ENCODE peak calls at places on chromosomes 13 and 19, in seven cellular contexts. T is heart left ventricle, D is astrocyte of the hippocampus, A is SHP77 treated with DMSO at 0.1 percent for 48 hours, K is stromal cell of bone marrow, M is gastrocnemius medialis, G is NCI-H1092 treated with DMSO at 0.1 percent for 48 hours. L is an unnamed sample.

GRCh38 chr13:75123428-75123827 is 358.5 kb downstream of the TBC1D4 start:
- DNase-seq in G (no peak), M (no peak), D (no peak), T (no peak), A (no peak), K (no peak), L (no peak)

GRCh38 chr13:20702530-20702929 is 969 bp upstream of the IL17D start:
- DNase-seq in T (no peak), K (no peak), M (no peak), D (peak), G (no peak), A (no peak), L (no peak)

GRCh38 chr13:28983661-28984060 is 163.5 kb downstream of the MTUS2 start:
- DNase-seq in G (no peak), M (no peak), D (no peak), T (no peak), K (no peak), A (no peak), L (no peak)

GRCh38 chr19:3397266-3398022 is 31.1 kb downstream of the NFIC start:
- DNase-seq in A (no peak), T (no peak), D (no peak), M (no peak), G (no peak), K (no peak), L (no peak)

GRCh38 chr19:43464089-43464775 is 1.2 kb downstream of the LYPD3 start:
- DNase-seq in G (no peak), A (no peak), K (no peak), D (no peak), T (peak), M (peak), L (peak)

GRCh38 chr13:86741762-86742285 is 929.3 kb upstream of the SLITRK5 start:
- DNase-seq in G (no peak), M (no peak), K (no peak), A (no peak), T (no peak), D (no peak), L (no peak)

GRCh38 chr19:51698296-51698695 is 5.2 kb downstream of the SPACA6 start:
- DNase-seq in T (no peak), G (no peak), M (no peak), A (no peak), D (no peak), K (no peak), L (no peak)

GRCh38 chr13:94063096-94063495 is 416.4 kb downstream of the DCT start:
- DNase-seq in G (no peak), T (no peak), M (no peak), K (no peak), A (no peak), D (peak), L (no peak)

GRCh38 chr13:112601351-112601750 is 13.4 kb upstream of the TUBGCP3 start:
- DNase-seq in A (no peak), K (no peak), G (no peak), D (no peak), T (no peak), M (no peak), L (no peak)

GRCh38 chr13:37144661-37145060 is 39.2 kb upstream of the CSNK1A1L start:
- DNase-seq in M (no peak), G (no peak), K (peak), A (no peak), T (no peak), D (peak), L (no peak)

GRCh38 chr13:46552302-46552680 is 679 bp upstream of the LRCH1 start:
- DNase-seq in M (no peak), G (no peak), D (no peak), A (no peak), K (no peak), T (no peak), L (no peak)

GRCh38 chr19:17302391-17303166 is 646 bp downstream of the ABHD8 start:
- DNase-seq in G (no peak), K (no peak), M (no peak), A (no peak), D (no peak), T (no peak), L (no peak)

GRCh38 chr13:107864543-107865460 is 350.5 kb downstream of the LIG4 start:
- DNase-seq in M (no peak), T (no peak), D (peak), A (peak), K (peak), G (peak), L (no peak)

GRCh38 chr13:29924951-29925350 is 74.5 kb upstream of the UBL3 start:
- DNase-seq in A (no peak), D (no peak), K (no peak), M (no peak), G (no peak), T (no peak), L (no peak)

GRCh38 chr19:18487576-18488402 is 34.1 kb downstream of the ELL start:
- DNase-seq in A (no peak), G (no peak), T (no peak), M (no peak), K (no peak), D (no peak), L (no peak)

GRCh38 chr13:64928704-64929499 is 2301.2 kb downstream of the PCDH9 start:
- DNase-seq in K (peak), T (no peak), M (no peak), D (peak), G (no peak), A (no peak), L (no peak)

GRCh38 chr13:33126909-33127607 is 110.8 kb downstream of the KL start:
- DNase-seq in G (no peak), T (peak), A (no peak), M (peak), D (no peak), K (no peak), L (no peak)

GRCh38 chr19:53655042-53655665 is 23.4 kb downstream of the DPRX start:
- DNase-seq in A (no peak), G (no peak), K (no peak), D (no peak), T (no peak), M (no peak), L (no peak)

GRCh38 chr19:49887653-49888477 is 8.8 kb downstream of the IL4I1 start:
- DNase-seq in A (no peak), G (no peak), K (no peak), T (no peak), M (no peak), D (no peak), L (no peak)

GRCh38 chr13:101916108-101916757 is 463.8 kb downstream of the ITGBL1 start:
- DNase-seq in M (no peak), A (peak), K (no peak), G (peak), T (peak), D (peak), L (peak)

GRCh38 chr13:113109151-113110047 is 3.8 kb downstream of the F7 start:
- DNase-seq in G (no peak), T (no peak), A (no peak), K (no peak), D (no peak), M (no peak), L (no peak)

GRCh38 chr13:83281666-83282065 is 600.6 kb downstream of the SLITRK1 start:
- DNase-seq in A (no peak), M (no peak), T (no peak), G (no peak), K (no peak), D (no peak), L (no peak)

GRCh38 chr19:55178781-55179569 is 1.1 kb downstream of the SYT5 start:
- DNase-seq in M (no peak), A (peak), T (peak), K (peak), D (peak), G (peak), L (peak)

GRCh38 chr19:13817018-13817614 is 21.9 kb downstream of the ZSWIM4 start:
- DNase-seq in T (no peak), G (no peak), A (no peak), K (no peak), M (no peak), D (no peak), L (no peak)